ENCODE peak calls at places on chromosomes 6 and 20, in ten cellular contexts. M is BJ, Y is uterus, U is heart right ventricle, A is AG09309, Q is body of pancreas, R is astrocyte of the cerebellum, D is tibial artery, T is endothelial cell, P is cardiac fibroblast. G is an unnamed sample.

GRCh38 chr6:122623279-122623678 is 13.1 kb downstream of the PKIB start:
- DNase-seq in M (no peak), Y (no peak), U (no peak), A (no peak), Q (no peak), R (no peak), D (no peak), T (no peak), P (no peak), G (no peak)

GRCh38 chr6:6646859-6647258 is 58.3 kb downstream of the LY86 start:
- DNase-seq in M (no peak), Y (no peak), U (no peak), A (no peak), Q (no peak), R (no peak), D (no peak), T (no peak), P (no peak), G (no peak)

GRCh38 chr6:22072939-22073338 is 223.9 kb downstream of the PRL start:
- DNase-seq in M (no peak), Y (no peak), U (no peak), A (no peak), Q (no peak), R (no peak), D (no peak), T (no peak), P (peak), G (no peak)

GRCh38 chr6:157637941-157638340 is 185.1 kb upstream of the SNX9 start:
- DNase-seq in M (no peak), Y (no peak), U (no peak), A (no peak), Q (no peak), R (no peak), D (peak), T (no peak), P (no peak), G (no peak)

GRCh38 chr6:89250239-89250638 is 33.1 kb upstream of the GABRR1 start:
- DNase-seq in M (no peak), Y (no peak), U (no peak), A (no peak), Q (no peak), R (no peak), D (no peak), T (no peak), P (no peak), G (no peak)

GRCh38 chr6:40852667-40853383 is 186.2 kb downstream of the UNC5CL start:
- DNase-seq in M (no peak), Y (no peak), U (no peak), A (peak), Q (peak), R (no peak), D (no peak), T (peak), P (no peak), G (peak)

GRCh38 chr20:38109657-38110524 is 55.2 kb downstream of the TGM2 start:
- DNase-seq in M (peak), Y (peak), U (peak), A (peak), Q (peak), R (peak), D (peak), T (no peak), P (peak), G (peak)

GRCh38 chr6:167906899-167907298 is 80.2 kb downstream of the AFDN start:
- DNase-seq in M (no peak), Y (peak), U (peak), A (no peak), Q (peak), R (no peak), D (no peak), T (no peak), P (peak), G (no peak)

GRCh38 chr20:45329497-45330319 is 18.5 kb downstream of the SDC4 start:
- DNase-seq in M (no peak), Y (no peak), U (no peak), A (no peak), Q (peak), R (no peak), D (no peak), T (no peak), P (no peak), G (peak)

GRCh38 chr20:23826541-23827018 is at the start of gene CST2:
- DNase-seq in M (no peak), Y (no peak), U (no peak), A (no peak), Q (no peak), R (no peak), D (no peak), T (no peak), P (peak), G (no peak)

GRCh38 chr6:37209461-37210205 is 39.7 kb downstream of the PIM1 start:
- DNase-seq in M (no peak), Y (no peak), U (no peak), A (no peak), Q (no peak), R (no peak), D (no peak), T (no peak), P (no peak), G (no peak)

GRCh38 chr20:59818911-59819310 is 114.5 kb downstream of the SYCP2 start:
- DNase-seq in M (no peak), Y (no peak), U (no peak), A (no peak), Q (no peak), R (no peak), D (no peak), T (no peak), P (no peak), G (no peak)

GRCh38 chr20:37145014-37145413 is 34.1 kb upstream of the RPN2 start:
- DNase-seq in M (no peak), Y (no peak), U (no peak), A (no peak), Q (no peak), R (no peak), D (no peak), T (no peak), P (peak), G (no peak)

GRCh38 chr20:46226602-46227001 is 81.7 kb downstream of the CDH22 start:
- DNase-seq in M (no peak), Y (no peak), U (no peak), A (no peak), Q (no peak), R (no peak), D (no peak), T (no peak), P (peak), G (no peak)

GRCh38 chr20:54340206-54340605 is 132.3 kb downstream of the PFDN4 start:
- DNase-seq in M (no peak), Y (no peak), U (no peak), A (no peak), Q (no peak), R (no peak), D (no peak), T (no peak), P (peak), G (no peak)

GRCh38 chr6:8530775-8531435 is 95.6 kb upstream of the SLC35B3 start:
- DNase-seq in M (no peak), Y (no peak), U (no peak), A (no peak), Q (no peak), R (no peak), D (no peak), T (no peak), P (peak), G (no peak)

GRCh38 chr6:80547827-80548226 is 441.4 kb downstream of the BCKDHB start:
- DNase-seq in M (peak), Y (no peak), U (no peak), A (peak), Q (no peak), R (peak), D (no peak), T (no peak), P (peak), G (no peak)

GRCh38 chr6:87968435-87969278 is 79.0 kb upstream of the SPACA1 start:
- DNase-seq in M (no peak), Y (no peak), U (no peak), A (no peak), Q (peak), R (no peak), D (no peak), T (peak), P (peak), G (peak)

DNA sequence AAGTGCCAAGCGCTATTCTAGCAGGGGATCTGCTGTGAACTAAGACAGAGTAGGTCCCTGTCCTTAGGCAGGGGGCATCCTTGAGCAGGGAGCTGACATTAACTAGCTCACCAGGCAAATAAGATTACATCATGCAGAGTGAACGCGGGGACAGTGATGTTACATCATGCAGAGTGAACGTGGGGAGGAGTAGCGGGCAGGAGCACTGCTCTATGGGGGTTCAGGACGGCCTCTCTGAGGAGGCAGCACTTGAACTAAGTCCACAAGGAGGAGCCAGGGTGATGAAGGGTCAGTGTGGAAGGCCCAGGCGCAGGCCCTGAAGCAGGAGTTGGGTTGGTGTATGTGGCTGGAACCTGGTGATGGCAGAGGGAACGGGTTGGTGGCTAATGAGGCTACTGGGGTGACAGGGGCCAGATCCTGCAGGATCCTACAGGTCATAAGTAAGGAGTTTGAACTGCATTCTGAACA is 38.7 kb downstream of the KAT14 start:
- DNase-seq in M (no peak), Y (no peak), U (no peak), A (no peak), Q (no peak), R (no peak), D (no peak), T (no peak), P (no peak), G (no peak)
- TF ChIP-seq CTCF in M (no peak), Y (no peak), U (no peak), A (no peak), Q (no peak), R (no peak), D (no peak), T (no peak), P (no peak), G (no peak)

GRCh38 chr6:28898710-28898965 is 25.1 kb downstream of the TRIM27 start:
- DNase-seq in M (no peak), Y (no peak), U (no peak), A (no peak), Q (no peak), R (no peak), D (no peak), T (no peak), P (no peak), G (no peak)

GRCh38 chr6:28895131-28895812 is 28.5 kb downstream of the TRIM27 start:
- DNase-seq in M (peak), Y (peak), U (peak), A (peak), Q (peak), R (peak), D (peak), T (peak), P (peak), G (peak)

GRCh38 chr6:28893172-28893799 is 30.5 kb downstream of the TRIM27 start:
- DNase-seq in M (no peak), Y (no peak), U (no peak), A (no peak), Q (no peak), R (no peak), D (no peak), T (no peak), P (no peak), G (no peak)

GRCh38 chr6:28900577-28901266 is 23.1 kb downstream of the TRIM27 start:
- DNase-seq in M (no peak), Y (no peak), U (no peak), A (no peak), Q (no peak), R (no peak), D (no peak), T (no peak), P (no peak), G (no peak)

DNA sequence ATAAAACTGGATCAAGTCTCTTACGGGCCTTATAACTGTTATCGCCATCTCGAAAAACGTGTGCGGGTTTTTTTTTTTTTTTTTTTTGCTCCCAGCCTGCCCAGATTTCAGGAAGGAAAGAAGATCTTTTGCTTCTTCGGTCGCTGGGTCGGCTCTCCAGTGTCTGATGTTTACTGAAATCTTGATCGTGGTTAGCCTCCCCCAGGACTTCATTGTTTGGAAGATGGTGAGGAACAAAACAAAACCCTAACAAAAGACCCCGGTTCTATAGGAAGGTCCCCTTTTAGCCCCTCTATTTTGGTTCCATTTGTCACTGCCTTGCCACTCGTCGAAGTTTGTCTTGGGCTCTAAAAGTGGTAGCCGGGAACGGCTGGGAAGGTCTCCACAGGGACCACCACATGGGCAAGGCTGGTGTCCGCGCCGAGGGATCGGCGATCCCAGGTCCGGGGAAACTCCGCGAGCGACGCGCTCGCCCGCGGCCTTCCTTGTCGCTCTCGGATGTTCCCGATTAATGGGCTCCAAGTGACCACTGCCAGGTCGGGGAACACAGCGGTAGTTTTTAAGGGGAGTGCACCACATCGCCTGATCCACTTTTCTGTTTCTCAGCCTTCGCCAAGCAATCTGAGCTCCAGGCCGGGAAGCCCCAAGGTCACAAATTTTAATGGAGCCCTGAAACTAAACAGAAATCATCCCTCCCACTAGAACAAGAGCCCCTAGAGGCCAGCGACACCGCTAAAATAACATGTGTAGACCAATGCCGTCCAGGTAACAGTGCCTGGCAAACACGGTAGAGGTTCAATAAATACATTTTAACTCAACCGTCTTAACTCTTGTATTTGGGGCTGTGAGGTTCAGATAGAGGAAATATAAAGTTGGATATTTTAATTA is 27.0 kb downstream of the TRIM27 start:
- DNase-seq in M (no peak), Y (peak), U (peak), A (no peak), Q (peak), R (no peak), D (peak), T (peak), P (peak), G (peak)
- TF ChIP-seq CTCF in M (peak), Y (peak), U (no peak), A (peak), Q (peak), R (no peak), D (peak), T (no peak), P (peak), G (no peak)

DNA sequence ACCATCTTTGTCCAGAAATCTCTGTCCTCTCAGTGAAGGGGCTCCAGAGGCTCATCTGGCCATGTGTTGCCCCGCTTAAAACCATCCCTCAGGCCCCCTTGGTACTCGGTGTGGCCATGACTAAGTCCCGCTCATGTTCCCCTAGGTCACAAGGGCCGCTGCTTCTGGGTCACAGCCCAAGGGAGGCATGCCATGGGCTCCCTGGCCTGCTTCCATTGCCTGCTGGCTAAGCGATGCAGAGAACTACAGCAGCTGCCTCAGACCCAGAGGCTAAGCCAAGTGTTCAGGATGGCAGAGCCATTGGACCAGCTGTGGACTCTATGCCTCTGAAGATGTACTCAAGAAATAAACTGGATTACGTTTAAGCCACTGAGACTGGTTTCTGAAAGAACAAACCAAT is 95.5 kb downstream of the ZFP64 start:
- DNase-seq in M (no peak), Y (no peak), U (peak), A (no peak), Q (no peak), R (no peak), D (no peak), T (no peak), P (no peak), G (no peak)
- TF ChIP-seq CTCF in M (no peak), Y (no peak), U (no peak), A (no peak), Q (no peak), R (no peak), D (no peak), T (no peak), P (no peak), G (no peak)

DNA sequence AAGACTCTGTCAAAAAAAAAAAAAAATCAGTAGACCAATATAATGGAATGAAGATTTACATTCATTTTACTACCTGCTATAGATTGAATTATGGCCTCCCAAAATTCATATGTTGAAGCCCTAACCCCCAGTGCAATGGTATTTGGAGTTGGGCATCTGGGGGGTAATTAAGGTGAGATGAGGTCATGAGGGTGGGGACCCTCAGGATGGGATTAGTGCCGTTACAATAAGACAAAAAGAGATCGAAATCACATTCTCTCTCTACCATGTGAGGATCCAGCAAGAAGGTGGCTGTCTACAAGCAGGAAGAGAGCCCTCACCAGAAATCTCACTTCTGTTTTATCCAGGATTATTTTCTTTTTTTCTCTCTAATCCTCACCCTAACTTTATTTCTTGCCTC is 100.6 kb upstream of the LOC128125822 start:
- DNase-seq in M (no peak), Y (no peak), U (no peak), A (no peak), Q (no peak), R (no peak), D (no peak), T (no peak), P (no peak), G (no peak)
- TF ChIP-seq CTCF in M (no peak), Y (no peak), U (no peak), A (no peak), Q (no peak), R (no peak), D (no peak), T (no peak), P (no peak), G (no peak)

GRCh38 chr6:121439456-121440250 is 4.2 kb downstream of the GJA1 start:
- DNase-seq in M (no peak), Y (no peak), U (no peak), A (no peak), Q (no peak), R (no peak), D (no peak), T (no peak), P (no peak), G (no peak)

GRCh38 chr6:121441477-121441876 is 6.0 kb downstream of the GJA1 start:
- DNase-seq in M (no peak), Y (no peak), U (no peak), A (no peak), Q (no peak), R (no peak), D (no peak), T (no peak), P (no peak), G (no peak)

GRCh38 chr6:121442591-121442990 is 7.1 kb downstream of the GJA1 start:
- DNase-seq in M (no peak), Y (no peak), U (no peak), A (no peak), Q (no peak), R (no peak), D (no peak), T (no peak), P (no peak), G (no peak)

GRCh38 chr6:121449331-121449730 is 13.9 kb downstream of the GJA1 start:
- DNase-seq in M (no peak), Y (no peak), U (no peak), A (no peak), Q (no peak), R (no peak), D (no peak), T (no peak), P (no peak), G (no peak)

GRCh38 chr6:121443953-121444590 is 8.6 kb downstream of the GJA1 start:
- DNase-seq in M (no peak), Y (no peak), U (no peak), A (no peak), Q (no peak), R (no peak), D (no peak), T (no peak), P (peak), G (no peak)
- TF ChIP-seq CTCF in M (no peak), Y (no peak), U (no peak), A (no peak), Q (no peak), R (no peak), D (no peak), T (no peak), P (no peak), G (no peak)

GRCh38 chr6:154736613-154737259 is 3.5 kb downstream of the SCAF8 start:
- DNase-seq in M (no peak), Y (no peak), U (no peak), A (no peak), Q (no peak), R (no peak), D (no peak), T (no peak), P (no peak), G (no peak)

GRCh38 chr6:154731296-154732218 is 1.7 kb upstream of the SCAF8 start:
- DNase-seq in M (no peak), Y (no peak), U (no peak), A (no peak), Q (no peak), R (no peak), D (no peak), T (no peak), P (no peak), G (no peak)

GRCh38 chr6:154732538-154732823 is 735 bp upstream of the SCAF8 start:
- DNase-seq in M (no peak), Y (no peak), U (no peak), A (no peak), Q (no peak), R (no peak), D (no peak), T (no peak), P (no peak), G (no peak)

GRCh38 chr6:154732824-154733609 is at the start of gene SCAF8:
- DNase-seq in M (no peak), Y (peak), U (peak), A (peak), Q (peak), R (peak), D (peak), T (peak), P (peak), G (peak)

GRCh38 chr6:154733610-154734379 is 579 bp downstream of the SCAF8 start:
- DNase-seq in M (peak), Y (peak), U (peak), A (peak), Q (peak), R (peak), D (peak), T (peak), P (peak), G (peak)
- TF ChIP-seq CTCF in M (no peak), Y (peak), U (no peak), A (no peak), Q (peak), R (no peak), D (no peak), T (no peak), P (no peak), G (no peak)

GRCh38 chr20:62403331-62403730 is 3.8 kb downstream of the CABLES2 start:
- DNase-seq in M (no peak), Y (no peak), U (no peak), A (no peak), Q (no peak), R (no peak), D (no peak), T (no peak), P (no peak), G (no peak)
- TF ChIP-seq CTCF in M (no peak), Y (no peak), U (no peak), A (no peak), Q (no peak), R (no peak), D (no peak), T (no peak), P (no peak), G (no peak)

GRCh38 chr6:11769816-11770545 is 8.6 kb downstream of the ADTRP start:
- DNase-seq in M (no peak), Y (no peak), U (no peak), A (no peak), Q (no peak), R (no peak), D (no peak), T (no peak), P (no peak), G (peak)

GRCh38 chr6:11767458-11767857 is 11.1 kb downstream of the ADTRP start:
- DNase-seq in M (no peak), Y (no peak), U (no peak), A (no peak), Q (no peak), R (no peak), D (no peak), T (no peak), P (no peak), G (no peak)

GRCh38 chr6:11770546-11771466 is 7.8 kb downstream of the ADTRP start:
- DNase-seq in M (peak), Y (peak), U (peak), A (peak), Q (peak), R (peak), D (peak), T (no peak), P (peak), G (peak)

GRCh38 chr6:11771473-11772048 is 7.0 kb downstream of the ADTRP start:
- DNase-seq in M (no peak), Y (no peak), U (no peak), A (no peak), Q (no peak), R (no peak), D (no peak), T (no peak), P (peak), G (no peak)

GRCh38 chr6:11769244-11769643 is 9.4 kb downstream of the ADTRP start:
- DNase-seq in M (no peak), Y (no peak), U (no peak), A (no peak), Q (no peak), R (no peak), D (no peak), T (no peak), P (peak), G (no peak)
- TF ChIP-seq CTCF in M (no peak), Y (no peak), U (no peak), A (no peak), Q (no peak), R (no peak), D (no peak), T (no peak), P (no peak), G (no peak)

G was measured in Calu3.